ENCODE peak calls at places on chromosomes 13 and 19, in nine cellular contexts. D is mucosa of descending colon, N is PC-9, U is mesenchymal stem cell, Q is A549, F is MM.1S, I is tibial artery, Z is Peyer's patch, K is heart right ventricle. Y is an unnamed sample. For H3K4me1, the result is how much of the 10 kb centered on the place peaks cover.

GRCh38 chr13:21767032-21767431 is 96.2 kb downstream of the FGF9 start:
- DNase-seq in D (no peak), Q (no peak), N (no peak), F (no peak), I (no peak), K (no peak), Z (no peak), U (no peak), Y (no peak)

GRCh38 chr13:62433660-62434059 is 1018.0 kb upstream of the PCDH20 start:
- DNase-seq in K (no peak), Q (no peak), U (no peak), I (no peak), F (no peak), D (no peak), Z (no peak), N (no peak), Y (no peak)

GRCh38 chr13:39676315-39676876 is 20.9 kb downstream of the COG6 start:
- DNase-seq in I (no peak), K (no peak), F (peak), N (no peak), Q (peak), Z (no peak), D (no peak), U (peak), Y (no peak)

GRCh38 chr13:39283062-39283461 is 244.8 kb downstream of the NHLRC3 start:
- DNase-seq in N (no peak), I (no peak), Z (no peak), Q (no peak), F (no peak), K (no peak), D (no peak), U (no peak), Y (no peak)

GRCh38 chr19:58252102-58252685 is 23.5 kb downstream of the ZNF544 start:
- DNase-seq in F (no peak), I (no peak), Z (no peak), K (no peak), D (no peak), N (no peak), U (peak), Q (peak), Y (no peak)

GRCh38 chr13:61156753-61157152 is 258.9 kb downstream of the PCDH20 start:
- DNase-seq in Z (no peak), F (no peak), I (no peak), N (no peak), D (no peak), U (no peak), Q (no peak), K (no peak), Y (no peak)

GRCh38 chr13:25455146-25455545 is 83.4 kb downstream of the ATP8A2 start:
- DNase-seq in N (no peak), F (no peak), K (no peak), Q (no peak), D (no peak), I (no peak), Z (no peak), U (no peak), Y (no peak)

GRCh38 chr19:35673121-35673804 is 6.9 kb downstream of the UPK1A start:
- DNase-seq in Z (peak), U (peak), I (no peak), N (no peak), K (peak), Q (peak), F (peak), D (no peak), Y (peak)

GRCh38 chr19:40685563-40685962 is 4.9 kb downstream of the NUMBL start:
- DNase-seq in U (no peak), Q (peak), N (no peak), D (no peak), I (no peak), Z (no peak), F (no peak), K (no peak), Y (no peak)

GRCh38 chr13:79451500-79451962 is 29.4 kb upstream of the NDFIP2 start:
- DNase-seq in K (no peak), Z (peak), F (peak), I (no peak), U (peak), Q (peak), D (peak), N (no peak), Y (peak)

GRCh38 chr13:67052550-67053237 is 177.4 kb downstream of the PCDH9 start:
- DNase-seq in Z (no peak), I (no peak), D (no peak), U (no peak), Q (no peak), F (no peak), K (no peak), N (no peak), Y (no peak)

GRCh38 chr13:70568571-70568970 is 460.3 kb upstream of the KLHL1 start:
- DNase-seq in K (no peak), N (no peak), U (peak), I (no peak), Z (no peak), Q (peak), F (peak), D (no peak), Y (no peak)

GRCh38 chr19:15048128-15048527 is 1.2 kb upstream of the CASP14 start:
- DNase-seq in U (no peak), N (no peak), F (no peak), K (no peak), Z (no peak), D (no peak), Q (no peak), I (no peak), Y (peak)

GRCh38 chr19:36213793-36214387 is 575 bp downstream of the ZNF565 start:
- DNase-seq in N (no peak), D (no peak), F (no peak), Z (no peak), K (no peak), I (peak), Q (no peak), U (no peak), Y (no peak)

GRCh38 chr13:26255717-26256277 is 1.9 kb downstream of the CDK8 start:
- DNase-seq in Q (peak), Z (no peak), U (peak), K (no peak), D (no peak), N (no peak), F (no peak), I (no peak), Y (no peak)

GRCh38 chr13:27130223-27131015 is 41.2 kb downstream of the USP12 start:
- DNase-seq in F (no peak), U (no peak), Q (no peak), I (no peak), D (no peak), K (no peak), N (no peak), Z (no peak), Y (no peak)

GRCh38 chr13:51585234-51585672 is 991 bp downstream of the WDFY2 start:
- DNase-seq in U (peak), D (no peak), Z (no peak), Q (no peak), N (no peak), F (no peak), K (no peak), I (no peak), Y (peak)

GRCh38 chr13:97391201-97391600 is 42.8 kb upstream of the RAP2A start:
- DNase-seq in U (peak), K (no peak), D (no peak), N (no peak), Q (no peak), Z (no peak), I (no peak), F (no peak), Y (no peak)

GRCh38 chr13:35448465-35448864 is 28.0 kb downstream of the MAB21L1 start:
- DNase-seq in Q (no peak), K (no peak), N (no peak), D (no peak), U (no peak), I (no peak), F (no peak), Z (no peak), Y (no peak)

GRCh38 chr19:42028304-42029216 is 34.5 kb upstream of the ATP1A3 start:
- DNase-seq in U (no peak), K (no peak), I (no peak), Q (peak), N (no peak), F (no peak), D (no peak), Z (no peak), Y (no peak)

GRCh38 chr13:21043898-21044297 is 17.5 kb downstream of the LATS2 start:
- DNase-seq in D (no peak), Z (no peak), F (no peak), N (no peak), I (no peak), U (peak), K (no peak), Q (no peak), Y (no peak)

GRCh38 chr13:67803118-67803517 is 573.0 kb upstream of the PCDH9 start:
- DNase-seq in Q (no peak), D (no peak), N (no peak), I (no peak), U (no peak), K (no peak), Z (no peak), F (no peak), Y (no peak)

GRCh38 chr13:98977568-98978270 is at the start of gene DOCK9:
- DNase-seq in Q (no peak), N (peak), I (peak), K (peak), D (peak), U (peak), F (no peak), Z (no peak), Y (peak)

GRCh38 chr13:40376296-40376849 is 290.1 kb downstream of the FOXO1 start:
- DNase-seq in D (no peak), K (no peak), I (no peak), U (no peak), N (no peak), F (no peak), Q (no peak), Z (no peak), Y (no peak)

GRCh38 chr13:41780736-41781708 is 179.9 kb downstream of the VWA8 start:
- DNase-seq in Z (no peak), D (no peak), U (peak), K (no peak), Q (peak), N (peak), F (no peak), I (no peak), Y (peak)

GRCh38 chr13:106382569-106382968 is 152.9 kb downstream of the EFNB2 start:
- DNase-seq in D (no peak), I (no peak), Z (no peak), K (no peak), Q (no peak), F (no peak), N (no peak), U (no peak), Y (no peak)

GRCh38 chr13:72259528-72259927 is 392.5 kb upstream of the DACH1 start:
- DNase-seq in Q (no peak), N (no peak), U (no peak), Z (no peak), I (no peak), K (no peak), D (no peak), F (no peak), Y (no peak)

GRCh38 chr13:98180092-98180491 is 3.0 kb upstream of the RNF113B start:
- DNase-seq in K (no peak), Q (no peak), D (no peak), N (no peak), Z (no peak), F (no peak), U (no peak), I (no peak), Y (no peak)

GRCh38 chr13:30158774-30159445 is 148.4 kb downstream of the KATNAL1 start:
- DNase-seq in K (no peak), Q (no peak), I (no peak), F (no peak), U (peak), N (no peak), D (no peak), Z (no peak), Y (no peak)

GRCh38 chr19:16073481-16073880 is 2.8 kb upstream of the TPM4 start:
- DNase-seq in Z (no peak), U (no peak), D (no peak), Q (no peak), I (no peak), N (no peak), F (no peak), K (no peak), Y (no peak)

GRCh38 chr13:78593652-78594494 is 9.5 kb downstream of the POU4F1 start:
- DNase-seq in I (no peak), F (no peak), Z (no peak), K (no peak), U (no peak), Q (no peak), N (no peak), D (no peak), Y (no peak)

GRCh38 chr19:3698386-3698950 is 1.8 kb downstream of the PIP5K1C start:
- DNase-seq in K (no peak), I (no peak), D (no peak), U (peak), Q (no peak), Z (no peak), F (no peak), N (no peak), Y (no peak)

GRCh38 chr13:44692173-44692713 is 116.1 kb upstream of the TSC22D1 start:
- DNase-seq in K (no peak), Z (no peak), N (peak), F (no peak), D (no peak), U (peak), Q (peak), I (no peak), Y (no peak)

GRCh38 chr19:31383553-31383952 is 34.3 kb upstream of the TSHZ3 start:
- DNase-seq in Q (no peak), N (no peak), I (no peak), U (no peak), K (no peak), F (no peak), D (no peak), Z (no peak), Y (no peak)

GRCh38 chr13:46728777-46729176 is 68.2 kb downstream of the ESD start:
- DNase-seq in K (no peak), F (no peak), U (peak), Z (no peak), I (no peak), Q (peak), D (no peak), N (no peak), Y (no peak)

GRCh38 chr19:7210359-7210758 is 83.9 kb downstream of the INSR start:
- DNase-seq in I (no peak), Z (no peak), Q (no peak), F (no peak), N (no peak), D (no peak), U (no peak), K (no peak), Y (no peak)

GRCh38 chr13:63184693-63185092 is 1769.0 kb upstream of the PCDH20 start:
- DNase-seq in F (no peak), N (no peak), I (no peak), K (no peak), Q (peak), D (no peak), U (peak), Z (no peak), Y (no peak)

GRCh38 chr13:40598599-40598998 is 67.8 kb downstream of the FOXO1 start:
- DNase-seq in U (no peak), I (no peak), F (no peak), Q (no peak), N (no peak), D (no peak), Z (no peak), K (no peak), Y (no peak)

GRCh38 chr13:44380404-44381165 is 7.0 kb downstream of the SERP2 start:
- DNase-seq in I (no peak), Z (no peak), F (no peak), K (no peak), N (peak), Q (no peak), U (peak), D (no peak), Y (no peak)

GRCh38 chr19:45569619-45570421 is 14.8 kb downstream of the OPA3 start:
- DNase-seq in K (peak), F (peak), N (peak), D (peak), U (no peak), Z (peak), Q (peak), I (no peak), Y (peak)

GRCh38 chr19:55681131-55682087 is 6.4 kb downstream of the EPN1 start:
- DNase-seq in F (no peak), D (peak), N (no peak), U (no peak), Z (no peak), I (no peak), Q (no peak), K (no peak), Y (no peak)
- H3K4me1 ChIP-seq in F (under half), D (half or more), N (under half), U (under half), Z (under half), I (under half), Q (under half), K (under half), Y (half or more)

GRCh38 chr19:12730054-12730453 is 4.4 kb downstream of the TRIR start:
- DNase-seq in Z (no peak), F (no peak), Q (no peak), D (no peak), U (no peak), N (no peak), I (no peak), K (no peak), Y (no peak)
- H3K4me1 ChIP-seq in Z (under half), F (under half), Q (under half), D (under half), U (under half), N (under half), I (under half), K (under half), Y (under half)

GRCh38 chr13:108302279-108302678 is 32.8 kb downstream of the TNFSF13B start:
- DNase-seq in N (no peak), Q (no peak), Z (no peak), K (no peak), U (no peak), I (no peak), F (no peak), D (no peak), Y (no peak)
- H3K4me1 ChIP-seq in N (under half), Q (under half), Z (under half), K (under half), U (under half), I (under half), F (under half), D (under half), Y (under half)

GRCh38 chr19:1854032-1854541 is 5.8 kb upstream of the REXO1 start:
- DNase-seq in K (no peak), U (no peak), I (no peak), F (no peak), D (peak), Q (no peak), N (no peak), Z (no peak), Y (no peak)
- H3K4me1 ChIP-seq in K (under half), U (half or more), I (under half), F (under half), D (half or more), Q (half or more), N (under half), Z (under half), Y (half or more)

GRCh38 chr19:48493718-48494515 is 17.7 kb downstream of the LMTK3 start:
- DNase-seq in U (no peak), D (no peak), I (no peak), K (no peak), N (no peak), Q (no peak), Z (no peak), F (no peak), Y (no peak)

GRCh38 chr19:48495391-48495790 is 16.2 kb downstream of the LMTK3 start:
- DNase-seq in F (no peak), K (no peak), Z (peak), I (no peak), D (no peak), Q (no peak), N (no peak), U (peak), Y (no peak)

GRCh38 chr19:48491793-48492123 is 19.9 kb downstream of the LMTK3 start:
- DNase-seq in D (no peak), N (no peak), K (no peak), Q (no peak), U (no peak), Z (no peak), I (no peak), F (no peak), Y (no peak)

GRCh38 chr19:48490980-48491792 is 20.4 kb downstream of the LMTK3 start:
- DNase-seq in K (no peak), N (no peak), U (peak), D (no peak), F (peak), Z (peak), Q (peak), I (no peak), Y (peak)

DNA sequence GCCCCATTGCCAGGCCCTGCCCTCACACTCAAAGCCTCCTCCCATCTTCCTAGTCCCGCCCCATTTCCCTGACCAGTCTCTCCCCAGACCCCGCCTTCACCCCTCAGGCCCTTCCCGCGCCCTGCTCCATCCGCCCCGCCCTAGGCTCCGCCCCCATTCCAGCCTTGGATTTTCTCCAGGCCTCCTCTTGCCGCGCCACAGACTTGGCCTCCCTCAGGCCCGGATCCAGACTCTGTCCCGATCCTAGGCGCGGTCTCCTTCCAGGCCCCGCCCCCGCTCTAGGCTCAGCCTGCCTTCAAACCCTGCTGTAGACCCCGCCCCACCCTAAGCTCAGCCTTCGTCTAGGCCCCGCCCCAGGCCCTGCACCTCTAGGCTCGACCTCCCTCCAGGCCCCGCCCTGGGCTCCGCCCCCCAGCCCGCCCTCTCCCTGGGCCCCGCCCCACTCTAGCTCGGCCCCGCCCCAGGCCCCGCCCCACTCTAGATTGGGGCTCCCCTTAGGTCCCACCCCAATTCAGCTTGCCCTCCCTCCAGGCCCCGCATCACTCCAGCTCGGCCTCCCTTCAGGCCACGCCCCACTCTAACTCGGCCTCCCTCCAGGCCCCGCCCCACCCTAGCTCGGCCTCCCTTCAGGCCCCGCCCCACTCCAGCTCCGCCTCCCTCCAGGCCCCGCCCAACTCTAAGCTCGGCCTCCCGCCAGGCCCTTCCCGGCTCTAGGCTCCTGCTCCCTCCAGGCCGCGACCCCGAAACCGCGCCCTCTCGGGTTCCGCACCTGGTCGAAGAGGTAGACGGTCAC is 18.5 kb downstream of the LMTK3 start:
- DNase-seq in Z (peak), Q (peak), N (peak), I (peak), K (peak), U (peak), D (peak), F (peak), Y (peak)
- H3K4me1 ChIP-seq in Z (under half), Q (under half), N (under half), I (under half), K (under half), U (under half), D (under half), F (under half), Y (under half)